ENCODE peak calls at places on chromosomes 4 and X, in nine cellular contexts. One of them, this sample, is unnamed.

GRCh38 chr4:122819708-122820449 is 6.8 kb upstream of the FGF2 start:
- DNase-seq in A549: peak
- DNase-seq in endodermal cell: no peak
- DNase-seq in heart left ventricle: no peak
- DNase-seq in lower leg skin: no peak
- DNase-seq in choroid plexus epithelial cell: peak
- DNase-seq in BE2C: no peak
- DNase-seq in HCT116: no peak
- DNase-seq in heart right ventricle: no peak
- DNase-seq in this sample: no peak

GRCh38 chr4:67292649-67293048 is 252.7 kb downstream of the CENPC start:
- DNase-seq in HCT116: no peak
- DNase-seq in heart left ventricle: no peak
- DNase-seq in endodermal cell: no peak
- DNase-seq in heart right ventricle: no peak
- DNase-seq in BE2C: no peak
- DNase-seq in choroid plexus epithelial cell: no peak
- DNase-seq in A549: no peak
- DNase-seq in lower leg skin: no peak
- DNase-seq in this sample: no peak

GRCh38 chr4:183729430-183730328 is 70.6 kb downstream of the TRAPPC11 start:
- DNase-seq in A549: peak
- DNase-seq in heart left ventricle: no peak
- DNase-seq in HCT116: no peak
- DNase-seq in endodermal cell: no peak
- DNase-seq in BE2C: no peak
- DNase-seq in heart right ventricle: no peak
- DNase-seq in lower leg skin: no peak
- DNase-seq in choroid plexus epithelial cell: peak
- DNase-seq in this sample: peak

GRCh38 chrX:22742174-22742573 is 257.6 kb upstream of the DDX53 start:
- DNase-seq in heart left ventricle: no peak
- DNase-seq in A549: no peak
- DNase-seq in heart right ventricle: no peak
- DNase-seq in choroid plexus epithelial cell: peak
- DNase-seq in HCT116: no peak
- DNase-seq in lower leg skin: no peak
- DNase-seq in BE2C: no peak
- DNase-seq in endodermal cell: no peak
- DNase-seq in this sample: no peak

GRCh38 chr4:121900132-121900983 is 30.1 kb upstream of the BBS7 start:
- DNase-seq in HCT116: peak
- DNase-seq in lower leg skin: no peak
- DNase-seq in endodermal cell: peak
- DNase-seq in heart right ventricle: no peak
- DNase-seq in heart left ventricle: peak
- DNase-seq in A549: peak
- DNase-seq in choroid plexus epithelial cell: peak
- DNase-seq in BE2C: peak
- DNase-seq in this sample: no peak

GRCh38 chr4:86334020-86334750 is 25.7 kb downstream of the MAPK10 start:
- DNase-seq in A549: no peak
- DNase-seq in endodermal cell: no peak
- DNase-seq in choroid plexus epithelial cell: peak
- DNase-seq in lower leg skin: no peak
- DNase-seq in HCT116: no peak
- DNase-seq in heart right ventricle: no peak
- DNase-seq in BE2C: no peak
- DNase-seq in heart left ventricle: no peak
- DNase-seq in this sample: no peak

GRCh38 chr4:101669138-101669831 is 121.2 kb upstream of the BANK1 start:
- DNase-seq in endodermal cell: no peak
- DNase-seq in HCT116: no peak
- DNase-seq in heart right ventricle: no peak
- DNase-seq in choroid plexus epithelial cell: no peak
- DNase-seq in heart left ventricle: no peak
- DNase-seq in A549: no peak
- DNase-seq in lower leg skin: no peak
- DNase-seq in BE2C: no peak
- DNase-seq in this sample: no peak

GRCh38 chr4:7394681-7395451 is 39.9 kb downstream of the PSAPL1 start:
- DNase-seq in heart right ventricle: no peak
- DNase-seq in endodermal cell: peak
- DNase-seq in HCT116: no peak
- DNase-seq in lower leg skin: peak
- DNase-seq in choroid plexus epithelial cell: no peak
- DNase-seq in A549: no peak
- DNase-seq in heart left ventricle: peak
- DNase-seq in BE2C: no peak
- DNase-seq in this sample: peak

GRCh38 chrX:10902001-10902400 is 209.1 kb upstream of the HCCS start:
- DNase-seq in A549: peak
- DNase-seq in heart right ventricle: no peak
- DNase-seq in BE2C: no peak
- DNase-seq in choroid plexus epithelial cell: peak
- DNase-seq in lower leg skin: no peak
- DNase-seq in HCT116: no peak
- DNase-seq in endodermal cell: no peak
- DNase-seq in heart left ventricle: no peak
- DNase-seq in this sample: no peak

GRCh38 chr4:163161536-163162205 is 5.0 kb downstream of the NAF1 start:
- DNase-seq in BE2C: no peak
- DNase-seq in heart right ventricle: no peak
- DNase-seq in heart left ventricle: no peak
- DNase-seq in A549: no peak
- DNase-seq in choroid plexus epithelial cell: peak
- DNase-seq in HCT116: no peak
- DNase-seq in lower leg skin: no peak
- DNase-seq in endodermal cell: no peak
- DNase-seq in this sample: no peak

GRCh38 chrX:56788717-56789122 is 59.7 kb downstream of the NBDY start:
- DNase-seq in choroid plexus epithelial cell: peak
- DNase-seq in HCT116: no peak
- DNase-seq in endodermal cell: no peak
- DNase-seq in lower leg skin: peak
- DNase-seq in BE2C: no peak
- DNase-seq in A549: no peak
- DNase-seq in heart right ventricle: no peak
- DNase-seq in heart left ventricle: peak
- DNase-seq in this sample: no peak

GRCh38 chr4:6875431-6875831 is 34.2 kb upstream of the TBC1D14 start:
- DNase-seq in heart left ventricle: peak
- DNase-seq in lower leg skin: no peak
- DNase-seq in A549: no peak
- DNase-seq in heart right ventricle: peak
- DNase-seq in choroid plexus epithelial cell: no peak
- DNase-seq in endodermal cell: no peak
- DNase-seq in BE2C: no peak
- DNase-seq in HCT116: no peak
- DNase-seq in this sample: no peak

GRCh38 chrX:132016628-132017430 is 6.3 kb upstream of the STK26 start:
- DNase-seq in HCT116: no peak
- DNase-seq in lower leg skin: no peak
- DNase-seq in A549: no peak
- DNase-seq in BE2C: no peak
- DNase-seq in endodermal cell: no peak
- DNase-seq in heart right ventricle: no peak
- DNase-seq in heart left ventricle: no peak
- DNase-seq in choroid plexus epithelial cell: no peak
- DNase-seq in this sample: no peak

GRCh38 chrX:132017431-132018185 is 5.5 kb upstream of the STK26 start:
- DNase-seq in heart right ventricle: no peak
- DNase-seq in BE2C: no peak
- DNase-seq in lower leg skin: no peak
- DNase-seq in A549: no peak
- DNase-seq in endodermal cell: no peak
- DNase-seq in heart left ventricle: no peak
- DNase-seq in HCT116: no peak
- DNase-seq in choroid plexus epithelial cell: no peak
- DNase-seq in this sample: no peak

DNA sequence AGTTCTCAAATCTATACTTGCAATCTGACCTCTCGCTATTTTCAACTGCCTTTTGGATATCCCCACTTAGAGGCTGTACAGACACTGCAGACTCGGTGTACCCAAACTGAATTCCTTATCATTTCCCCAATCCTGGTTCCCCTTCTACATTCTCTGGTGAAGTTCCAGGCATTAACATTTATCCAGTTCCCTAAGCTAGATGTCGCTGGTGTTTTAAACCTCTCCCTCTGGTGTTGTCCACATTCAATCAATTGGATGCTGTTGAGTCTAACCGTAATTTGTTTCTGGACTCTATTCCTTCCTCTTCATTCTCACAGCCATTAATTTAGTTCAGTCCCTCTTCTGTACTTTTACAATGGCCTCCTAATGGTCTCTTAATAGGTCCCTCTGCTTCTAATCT is 7.2 kb upstream of the STK26 start:
- DNase-seq in HCT116: no peak
- DNase-seq in A549: no peak
- DNase-seq in BE2C: no peak
- DNase-seq in endodermal cell: no peak
- DNase-seq in choroid plexus epithelial cell: no peak
- DNase-seq in lower leg skin: no peak
- DNase-seq in heart left ventricle: no peak
- DNase-seq in heart right ventricle: no peak
- DNase-seq in this sample: no peak
- TF ChIP-seq CTCF in HCT116: no peak
- TF ChIP-seq CTCF in A549: no peak
- TF ChIP-seq CTCF in BE2C: no peak
- TF ChIP-seq CTCF in endodermal cell: no peak
- TF ChIP-seq CTCF in choroid plexus epithelial cell: no peak
- TF ChIP-seq CTCF in lower leg skin: no peak
- TF ChIP-seq CTCF in heart left ventricle: no peak
- TF ChIP-seq CTCF in heart right ventricle: no peak
- TF ChIP-seq CTCF in this sample: no peak

GRCh38 chr4:5018096-5018495 is 1.2 kb downstream of the CYTL1 start:
- DNase-seq in heart left ventricle: no peak
- DNase-seq in HCT116: no peak
- DNase-seq in A549: peak
- DNase-seq in BE2C: no peak
- DNase-seq in lower leg skin: no peak
- DNase-seq in choroid plexus epithelial cell: peak
- DNase-seq in heart right ventricle: no peak
- DNase-seq in endodermal cell: no peak
- DNase-seq in this sample: no peak
- TF ChIP-seq CTCF in heart left ventricle: no peak
- TF ChIP-seq CTCF in HCT116: peak
- TF ChIP-seq CTCF in A549: no peak
- TF ChIP-seq CTCF in BE2C: no peak
- TF ChIP-seq CTCF in lower leg skin: no peak
- TF ChIP-seq CTCF in choroid plexus epithelial cell: peak
- TF ChIP-seq CTCF in heart right ventricle: no peak
- TF ChIP-seq CTCF in endodermal cell: peak
- TF ChIP-seq CTCF in this sample: peak

GRCh38 chr4:2935762-2936743 is 27.2 kb downstream of the NOP14 start:
- DNase-seq in heart left ventricle: no peak
- DNase-seq in BE2C: no peak
- DNase-seq in A549: peak
- DNase-seq in endodermal cell: peak
- DNase-seq in HCT116: peak
- DNase-seq in heart right ventricle: no peak
- DNase-seq in choroid plexus epithelial cell: peak
- DNase-seq in lower leg skin: peak
- DNase-seq in this sample: no peak

GRCh38 chr4:2933566-2934076 is 29.6 kb downstream of the NOP14 start:
- DNase-seq in lower leg skin: no peak
- DNase-seq in heart left ventricle: no peak
- DNase-seq in A549: no peak
- DNase-seq in choroid plexus epithelial cell: no peak
- DNase-seq in heart right ventricle: no peak
- DNase-seq in HCT116: no peak
- DNase-seq in BE2C: no peak
- DNase-seq in endodermal cell: no peak
- DNase-seq in this sample: no peak

GRCh38 chr4:2936773-2937145 is 26.4 kb downstream of the NOP14 start:
- DNase-seq in HCT116: no peak
- DNase-seq in heart left ventricle: no peak
- DNase-seq in BE2C: peak
- DNase-seq in A549: no peak
- DNase-seq in choroid plexus epithelial cell: peak
- DNase-seq in lower leg skin: peak
- DNase-seq in endodermal cell: no peak
- DNase-seq in heart right ventricle: no peak
- DNase-seq in this sample: no peak

GRCh38 chr4:2934077-2934812 is 29.0 kb downstream of the NOP14 start:
- DNase-seq in lower leg skin: peak
- DNase-seq in endodermal cell: peak
- DNase-seq in A549: peak
- DNase-seq in BE2C: no peak
- DNase-seq in choroid plexus epithelial cell: peak
- DNase-seq in heart left ventricle: peak
- DNase-seq in heart right ventricle: peak
- DNase-seq in HCT116: no peak
- DNase-seq in this sample: no peak

DNA sequence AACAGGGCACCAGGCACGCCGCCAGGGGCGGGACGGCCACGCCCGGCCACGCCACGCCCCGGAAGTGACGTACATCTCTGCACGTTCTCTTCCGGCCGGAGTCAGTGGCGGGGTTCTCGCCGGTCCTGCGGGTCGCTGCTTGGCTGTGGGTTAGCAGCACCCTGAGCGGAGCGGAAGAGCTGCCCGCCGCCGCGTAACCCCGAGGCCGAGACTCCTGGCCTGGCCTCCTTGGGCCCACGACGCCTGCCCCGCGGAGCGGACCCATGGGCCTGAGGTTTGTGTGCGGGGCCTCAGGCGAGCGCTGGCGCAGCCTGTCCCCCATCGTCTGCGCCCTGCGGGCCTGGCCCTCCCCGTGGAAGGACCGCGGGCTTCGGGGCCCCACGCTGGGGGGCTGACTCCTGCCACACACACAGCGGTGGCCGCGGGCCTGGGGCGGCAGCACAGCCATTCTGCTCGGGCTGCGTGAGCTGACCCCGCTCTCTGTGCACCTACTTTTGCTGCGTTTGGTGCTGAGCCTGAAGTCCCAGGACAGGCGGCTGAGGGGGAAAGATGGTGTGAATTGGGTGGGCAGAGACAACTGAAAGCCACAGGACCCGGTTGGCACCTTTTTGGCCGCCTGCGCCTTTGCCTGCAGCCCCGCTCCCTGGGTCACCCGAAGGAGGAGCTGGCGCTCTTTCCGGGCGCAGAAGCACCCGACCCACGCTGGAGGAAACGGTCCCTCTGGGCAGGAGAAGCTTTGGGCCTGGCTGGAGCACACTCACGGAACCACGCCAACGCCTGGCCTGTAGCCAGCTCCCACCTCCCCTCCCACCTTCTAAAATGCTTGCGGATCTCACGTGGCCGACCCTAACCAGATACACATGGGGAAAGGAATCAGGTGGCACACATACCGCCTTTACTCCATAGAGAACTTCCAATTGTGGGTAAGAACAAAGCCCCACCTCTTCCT is 28.1 kb downstream of the NOP14 start:
- DNase-seq in BE2C: peak
- DNase-seq in endodermal cell: peak
- DNase-seq in heart left ventricle: peak
- DNase-seq in choroid plexus epithelial cell: peak
- DNase-seq in A549: peak
- DNase-seq in lower leg skin: peak
- DNase-seq in HCT116: peak
- DNase-seq in heart right ventricle: peak
- DNase-seq in this sample: peak
- TF ChIP-seq CTCF in BE2C: no peak
- TF ChIP-seq CTCF in endodermal cell: peak
- TF ChIP-seq CTCF in heart left ventricle: no peak
- TF ChIP-seq CTCF in choroid plexus epithelial cell: peak
- TF ChIP-seq CTCF in A549: no peak
- TF ChIP-seq CTCF in lower leg skin: no peak
- TF ChIP-seq CTCF in HCT116: no peak
- TF ChIP-seq CTCF in heart right ventricle: peak
- TF ChIP-seq CTCF in this sample: no peak

GRCh38 chrX:42615161-42615563 is 162.8 kb downstream of the PPP1R2C start:
- DNase-seq in BE2C: peak
- DNase-seq in lower leg skin: no peak
- DNase-seq in HCT116: peak
- DNase-seq in heart left ventricle: no peak
- DNase-seq in choroid plexus epithelial cell: no peak
- DNase-seq in A549: peak
- DNase-seq in endodermal cell: peak
- DNase-seq in heart right ventricle: no peak
- DNase-seq in this sample: no peak
- TF ChIP-seq CTCF in BE2C: no peak
- TF ChIP-seq CTCF in lower leg skin: no peak
- TF ChIP-seq CTCF in HCT116: peak
- TF ChIP-seq CTCF in heart left ventricle: no peak
- TF ChIP-seq CTCF in choroid plexus epithelial cell: peak
- TF ChIP-seq CTCF in A549: no peak
- TF ChIP-seq CTCF in endodermal cell: peak
- TF ChIP-seq CTCF in heart right ventricle: no peak
- TF ChIP-seq CTCF in this sample: no peak